ENCODE peak calls at places on chromosomes 7 and 10, in four cellular contexts. J is stomach, M is breast epithelium, U is body of pancreas. N is an unnamed sample.

GRCh38 chr7:48718731-48719387 is 205.5 kb upstream of the CDC14C start:
- DNase-seq in M (no peak), U (no peak), J (no peak), N (no peak)

GRCh38 chr10:13668126-13668525 is 81.4 kb downstream of the PRPF18 start:
- DNase-seq in J (no peak), M (peak; percentile 35), U (no peak), N (no peak)

GRCh38 chr10:1006573-1006972 is 18.3 kb downstream of the GTPBP4 start:
- DNase-seq in M (no peak), J (no peak), U (no peak), N (no peak)

GRCh38 chr7:138097064-138097741 is 20.9 kb downstream of the AKR1D1 start:
- DNase-seq in U (peak; percentile 39), M (no peak), J (peak; percentile 63), N (no peak)

GRCh38 chr7:140810385-140810784 is 113.9 kb downstream of the NDUFB2 start:
- DNase-seq in J (no peak), U (no peak), M (no peak), N (no peak)

GRCh38 chr10:17233534-17233933 is 5.5 kb downstream of the VIM start:
- DNase-seq in U (peak; percentile 45), J (no peak), M (no peak), N (peak; percentile 26)

GRCh38 chr7:34128762-34129161 is 223.4 kb downstream of the BMPER start:
- DNase-seq in J (no peak), M (no peak), U (no peak), N (no peak)

GRCh38 chr7:73622527-73622908 is 1.8 kb downstream of the MLXIPL start:
- DNase-seq in J (no peak), M (no peak), U (no peak), N (no peak)

GRCh38 chr10:72379062-72379461 is 24.3 kb upstream of the DNAJB12 start:
- DNase-seq in J (no peak), U (no peak), M (no peak), N (no peak)

GRCh38 chr7:35268953-35269352 is 15.1 kb upstream of the TBX20 start:
- DNase-seq in J (no peak), M (no peak), U (no peak), N (no peak)

GRCh38 chr10:68086011-68086410 is 10.9 kb upstream of the HERC4 start:
- DNase-seq in U (no peak), J (no peak), M (no peak), N (no peak)

GRCh38 chr10:603745-604144 is 85.7 kb downstream of the DIP2C start:
- DNase-seq in U (peak; percentile 6), M (no peak), J (no peak), N (no peak)

GRCh38 chr7:78037603-78038002 is 239.0 kb downstream of the PHTF2 start:
- DNase-seq in U (no peak), J (no peak), M (no peak), N (no peak)

GRCh38 chr7:143967398-143967797 is 12.8 kb downstream of the OR2F1 start:
- DNase-seq in M (no peak), U (no peak), J (no peak), N (no peak)

GRCh38 chr7:104931181-104931781 is 82.7 kb upstream of the KMT2E start:
- DNase-seq in J (peak; percentile 90), M (no peak), U (peak; percentile 84), N (no peak)

GRCh38 chr10:11587860-11588259 is 23.6 kb downstream of the USP6NL start:
- DNase-seq in U (no peak), M (no peak), J (no peak), N (no peak)

GRCh38 chr10:123149568-123150228 is 1.8 kb downstream of the HMX2 start:
- DNase-seq in M (no peak), U (no peak), J (no peak), N (no peak)

DNA sequence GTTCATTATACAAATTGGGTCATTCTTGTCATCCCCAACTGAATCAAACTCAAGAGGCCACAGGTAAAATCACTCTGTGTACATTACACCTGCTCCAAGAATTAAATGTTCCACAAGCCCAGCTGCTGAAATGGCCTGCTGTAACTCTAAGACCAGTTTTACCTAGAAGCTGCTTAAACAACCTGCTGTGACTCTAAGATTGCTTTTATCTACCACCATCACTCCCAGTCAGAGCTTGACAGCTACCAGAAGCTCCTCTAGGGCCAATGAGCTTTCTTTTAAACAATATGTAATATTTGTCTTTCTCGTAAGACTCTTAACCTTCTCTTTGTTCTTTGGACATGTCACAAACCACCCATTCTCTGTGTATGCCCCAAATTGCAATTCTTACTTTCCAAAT is 141.8 kb upstream of the LRGUK start:
- DNase-seq in M (no peak), U (no peak), J (no peak), N (no peak)
- TF ChIP-seq POLR2A in M (no peak), U (no peak), J (no peak), N (no peak)

DNA sequence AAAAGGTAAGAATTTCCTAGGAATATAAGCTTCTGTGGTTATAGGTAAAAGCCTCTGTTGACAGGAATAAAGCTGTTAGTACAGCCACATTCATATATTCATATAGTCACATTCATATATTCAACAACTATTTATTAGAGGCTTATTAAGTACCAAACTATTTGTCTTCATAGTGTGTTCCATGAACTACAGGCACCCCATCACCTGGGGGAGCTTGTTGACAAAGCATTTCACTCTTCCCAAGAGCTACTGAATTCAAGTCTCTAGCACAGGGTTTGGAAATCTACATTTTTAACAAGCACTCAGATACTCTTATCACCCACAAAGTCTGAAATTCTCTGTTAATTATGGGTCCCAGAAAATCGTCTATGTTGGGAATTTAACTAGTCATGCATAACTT is 110.6 kb downstream of the RNLS start:
- DNase-seq in J (no peak), M (peak; percentile 20), U (no peak), N (no peak)
- TF ChIP-seq CTCF in J (no peak), M (peak; percentile 35), U (no peak), N (no peak)

DNA sequence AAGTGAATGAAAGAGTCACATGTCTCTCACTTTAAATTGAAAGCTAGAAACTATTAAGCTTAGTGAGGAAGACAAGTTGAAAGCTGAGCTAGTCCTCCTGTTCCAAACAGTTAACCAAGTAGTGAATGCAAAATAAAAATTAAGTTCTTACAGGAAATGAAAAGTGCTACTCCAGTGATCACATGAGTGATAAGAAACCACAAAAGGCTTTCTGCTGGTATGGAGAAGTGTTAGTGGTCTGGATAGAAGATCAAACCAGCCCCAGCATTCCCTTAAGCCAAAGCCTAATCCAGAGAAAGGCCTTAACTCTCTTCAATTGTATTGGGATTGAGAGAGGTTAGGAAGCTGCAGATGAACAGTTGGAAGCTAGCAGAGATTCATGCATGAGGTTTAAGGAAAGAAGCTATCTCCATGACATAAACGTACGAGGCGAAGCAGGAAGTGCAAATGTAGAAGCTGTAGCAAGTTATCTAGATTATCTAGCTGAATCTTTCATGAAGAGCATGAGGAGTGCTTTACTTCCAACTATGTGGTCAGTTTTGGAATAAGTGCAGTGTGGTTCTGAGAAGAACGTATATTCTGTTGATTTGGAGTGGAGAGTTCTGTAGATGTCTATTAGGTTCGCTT is 261.6 kb downstream of the MDFIC start:
- DNase-seq in M (no peak), J (no peak), U (no peak), N (no peak)
- H3K4me3 ChIP-seq in M (no peak overlapping the region), J (no peak overlapping the region), U (no peak overlapping the region), N (no peak overlapping the region)

GRCh38 chr10:31421322-31421721 is 102.3 kb downstream of the ZEB1 start:
- DNase-seq in J (no peak), U (no peak), M (no peak), N (no peak)

GRCh38 chr10:31431021-31431420 is 112.0 kb downstream of the ZEB1 start:
- DNase-seq in U (no peak), M (no peak), J (no peak), N (no peak)

GRCh38 chr10:31422634-31423033 is 103.6 kb downstream of the ZEB1 start:
- DNase-seq in U (no peak), M (no peak), J (no peak), N (no peak)

GRCh38 chr10:31424473-31424872 is 105.5 kb downstream of the ZEB1 start:
- DNase-seq in U (no peak), M (no peak), J (no peak), N (no peak)

GRCh38 chr10:31426425-31426824 is 107.4 kb downstream of the ZEB1 start:
- DNase-seq in M (no peak), J (no peak), U (no peak), N (no peak)
- TF ChIP-seq POLR2A in M (no peak), J (no peak), U (no peak), N (no peak)

GRCh38 chr7:96061844-96062243 is 260.1 kb downstream of the SLC25A13 start:
- DNase-seq in U (peak; percentile 16), J (peak; percentile 48), M (no peak), N (no peak)
- TF ChIP-seq CTCF in U (no peak), J (no peak), M (no peak), N (no peak)

GRCh38 chr10:21964983-21965665 is 38.4 kb downstream of the DNAJC1 start:
- DNase-seq in U (no peak), J (no peak), M (no peak), N (no peak)
- H3K4me3 ChIP-seq in U (no peak overlapping the region), J (no peak overlapping the region), M (no peak overlapping the region), N (no peak overlapping the region)

DNA sequence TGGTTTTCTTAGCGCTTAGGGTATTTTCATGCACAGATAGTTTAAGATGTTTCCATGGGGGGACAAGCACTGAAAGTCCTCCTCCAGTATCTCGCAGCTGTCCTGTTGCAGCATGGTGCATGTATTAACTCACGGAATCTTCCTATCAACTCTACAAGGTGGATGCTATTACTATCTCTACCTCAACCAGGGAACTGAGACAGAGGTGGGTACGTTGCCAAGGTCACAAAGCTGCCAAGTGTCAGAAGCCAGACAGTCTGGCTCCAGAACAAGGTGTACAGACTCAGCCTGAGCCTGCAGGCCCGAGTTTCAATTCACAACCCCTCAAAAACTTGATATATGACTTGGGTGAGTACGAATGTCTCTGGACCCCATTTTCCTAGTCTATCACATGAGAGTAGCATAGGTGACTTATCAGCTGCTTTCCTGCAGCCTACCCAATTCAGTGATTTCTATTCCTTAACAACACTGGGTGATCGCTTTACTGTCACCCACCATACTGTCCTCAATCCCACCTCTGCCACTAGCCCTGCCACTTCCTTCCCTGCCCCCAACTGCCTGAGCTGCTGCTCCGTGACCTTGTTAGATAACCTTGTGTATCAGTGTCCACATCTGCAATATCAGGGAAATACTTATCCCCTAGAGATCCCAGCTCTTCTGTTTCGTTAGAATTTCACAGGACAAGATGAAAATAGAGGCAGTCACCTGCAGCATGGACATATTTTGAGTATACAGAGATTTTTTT is 92.1 kb downstream of the ABCC2 start:
- DNase-seq in M (no peak), J (peak; percentile 36), U (peak; percentile 54), N (no peak)
- TF ChIP-seq POLR2A in M (no peak), J (no peak), U (no peak), N (no peak)

GRCh38 chr7:90248706-90249105 is 3.7 kb downstream of the CFAP69 start:
- DNase-seq in J (no peak), M (no peak), U (no peak), N (no peak)

GRCh38 chr7:90246184-90246583 is 1.2 kb downstream of the CFAP69 start:
- DNase-seq in M (no peak), J (no peak), U (no peak), N (no peak)

GRCh38 chr7:90244565-90244908 is 437 bp upstream of the CFAP69 start:
- DNase-seq in U (no peak), J (no peak), M (no peak), N (no peak)

GRCh38 chr7:90242369-90243168 is 2.4 kb upstream of the CFAP69 start:
- DNase-seq in J (no peak), M (no peak), U (no peak), N (no peak)

GRCh38 chr7:90244909-90245841 is at the start of gene CFAP69:
- DNase-seq in M (peak; percentile 84), J (peak; percentile 92), U (peak; percentile 91), N (peak; percentile 89)
- TF ChIP-seq CTCF in M (peak; percentile 64), J (peak; percentile 24), U (peak; percentile 32), N (no peak)